ENCODE peak calls at places on chromosome 21, in ten cellular contexts. X is NCI-H1092 treated with DMSO at 0.1 percent for 48 hours; Z is activated T-helper 1 cell treated with anti-CD3 and anti-CD28 coated beads, Interleukin-2, amount 50 U/mL, for 16 hours; G is DMS 273 treated with DMSO at 0.1 percent for 48 hours; S is HEK293T; O is WTC11; D is CD4-positive, CD25-positive, alpha-beta regulatory T cell; W is ureter; R is T-helper 2 cell; J is H4. E is an unnamed sample.

GRCh38 chr21:39452965-39453332 is 1.2 kb downstream of the SH3BGR start:
- DNase-seq in Z (no peak), R (no peak), O (no peak), J (no peak), W (no peak), G (no peak), S (no peak), X (no peak), D (no peak), E (no peak)

GRCh38 chr21:44299458-44300261 is at the start of gene PFKL:
- DNase-seq in W (peak), R (peak), O (peak), J (peak), X (peak), S (peak), Z (peak), G (no peak), D (peak), E (no peak)

GRCh38 chr21:42403611-42404231 is at the start of gene UBASH3A:
- DNase-seq in Z (no peak), S (no peak), G (no peak), O (no peak), X (no peak), W (no peak), R (no peak), D (peak), J (no peak), E (no peak)

GRCh38 chr21:8989883-8990325 is 1531.5 kb upstream of the TPTE start:
- DNase-seq in J (no peak), W (no peak), Z (no peak), G (no peak), X (no peak), R (no peak), D (no peak), S (peak), O (no peak), E (no peak)

GRCh38 chr21:44083631-44084291 is 23.4 kb upstream of the PWP2 start:
- DNase-seq in W (peak), Z (peak), X (no peak), D (peak), R (no peak), O (no peak), G (no peak), J (no peak), S (no peak), E (no peak)

GRCh38 chr21:25421327-25422028 is 185.8 kb downstream of the MRPL39 start:
- DNase-seq in W (no peak), S (peak), G (no peak), O (peak), D (peak), Z (no peak), J (peak), X (peak), R (no peak), E (no peak)

GRCh38 chr21:36113647-36114428 is 21.0 kb upstream of the CBR3 start:
- DNase-seq in D (peak), S (no peak), W (peak), Z (peak), X (peak), R (peak), J (no peak), G (no peak), O (no peak), E (no peak)

GRCh38 chr21:35738342-35738961 is 321.9 kb downstream of the SETD4 start:
- DNase-seq in O (no peak), D (no peak), S (no peak), R (no peak), Z (no peak), J (no peak), X (peak), G (no peak), W (peak), E (no peak)

GRCh38 chr21:31874817-31875216 is 2.0 kb downstream of the HUNK start:
- DNase-seq in X (no peak), R (no peak), G (no peak), O (peak), W (no peak), Z (no peak), J (no peak), D (no peak), S (no peak), E (no peak)

GRCh38 chr21:42734323-42734971 is 81.0 kb downstream of the PDE9A start:
- DNase-seq in S (no peak), X (no peak), D (no peak), G (no peak), O (no peak), W (no peak), Z (no peak), R (no peak), J (no peak), E (no peak)

GRCh38 chr21:25903599-25903998 is 168.8 kb downstream of the GABPA start:
- DNase-seq in S (no peak), O (no peak), G (no peak), X (no peak), W (no peak), J (no peak), D (no peak), R (no peak), Z (no peak), E (no peak)

GRCh38 chr21:42237577-42237976 is 18.6 kb downstream of the ABCG1 start:
- DNase-seq in Z (no peak), S (no peak), O (no peak), X (no peak), W (no peak), R (no peak), J (no peak), G (no peak), D (no peak), E (no peak)

GRCh38 chr21:41183575-41183974 is 15.6 kb downstream of the BACE2 start:
- DNase-seq in W (no peak), Z (no peak), D (no peak), G (no peak), X (no peak), S (no peak), J (no peak), O (no peak), R (no peak), E (no peak)

GRCh38 chr21:45040114-45040715 is 34.2 kb upstream of the ADARB1 start:
- DNase-seq in D (no peak), R (no peak), J (no peak), Z (no peak), O (no peak), X (no peak), W (no peak), G (no peak), S (no peak), E (no peak)

GRCh38 chr21:42670058-42670830 is 16.8 kb downstream of the PDE9A start:
- DNase-seq in O (no peak), R (no peak), J (no peak), Z (no peak), W (no peak), G (no peak), S (no peak), X (no peak), D (no peak), E (no peak)

GRCh38 chr21:46093668-46094400 is 4.1 kb upstream of the COL6A2 start:
- DNase-seq in W (no peak), Z (no peak), R (no peak), G (no peak), O (peak), D (no peak), S (no peak), J (no peak), X (no peak), E (peak)

GRCh38 chr21:27201197-27201596 is 234.3 kb upstream of the ADAMTS5 start:
- DNase-seq in S (no peak), W (no peak), X (no peak), O (no peak), J (no peak), D (no peak), R (no peak), G (no peak), Z (no peak), E (no peak)

GRCh38 chr21:41634858-41635257 is 126.9 kb upstream of the TMPRSS2 start:
- DNase-seq in R (no peak), S (no peak), X (no peak), J (no peak), Z (no peak), G (no peak), D (no peak), O (no peak), W (no peak), E (no peak)

GRCh38 chr21:25838809-25839208 is 104.0 kb downstream of the GABPA start:
- DNase-seq in O (no peak), G (no peak), D (no peak), J (peak), X (no peak), S (no peak), R (no peak), W (no peak), Z (no peak), E (no peak)

GRCh38 chr21:25862596-25862995 is 127.8 kb downstream of the GABPA start:
- DNase-seq in O (peak), Z (no peak), R (no peak), W (no peak), G (no peak), S (peak), J (peak), D (no peak), X (peak), E (no peak)

GRCh38 chr21:25107708-25108107 is 499.6 kb downstream of the MRPL39 start:
- DNase-seq in G (no peak), J (peak), Z (no peak), X (no peak), R (no peak), O (no peak), W (no peak), S (no peak), D (no peak), E (no peak)

GRCh38 chr21:38244885-38245869 is 11.6 kb upstream of the KCNJ15 start:
- DNase-seq in G (no peak), R (no peak), X (no peak), Z (peak), W (no peak), D (peak), S (no peak), J (peak), O (no peak), E (no peak)

GRCh38 chr21:39518055-39518844 is 66.5 kb downstream of the SH3BGR start:
- DNase-seq in S (peak), Z (no peak), D (peak), R (no peak), X (peak), J (peak), W (no peak), G (peak), O (peak), E (no peak)

GRCh38 chr21:44437371-44437695 is 18.0 kb upstream of the LRRC3 start:
- DNase-seq in W (no peak), S (no peak), J (no peak), G (no peak), D (no peak), R (no peak), Z (no peak), O (no peak), X (no peak), E (no peak)

GRCh38 chr21:26070822-26071425 is 99.6 kb downstream of the APP start:
- DNase-seq in D (no peak), G (no peak), O (no peak), Z (no peak), W (no peak), J (no peak), X (no peak), R (no peak), S (no peak), E (no peak)

GRCh38 chr21:32565856-32566465 is 19.4 kb downstream of the TCP10L start:
- DNase-seq in X (no peak), O (no peak), W (no peak), J (no peak), G (no peak), D (no peak), S (no peak), R (no peak), Z (no peak), E (no peak)

GRCh38 chr21:19684328-19684727 is 1280.7 kb upstream of the TMPRSS15 start:
- DNase-seq in O (no peak), R (no peak), D (no peak), G (no peak), J (no peak), W (no peak), S (no peak), Z (no peak), X (no peak), E (no peak)

GRCh38 chr21:39675595-39675994 is 62.9 kb downstream of the B3GALT5 start:
- DNase-seq in O (peak), G (no peak), Z (no peak), S (no peak), R (no peak), X (peak), J (no peak), D (no peak), W (peak), E (no peak)

GRCh38 chr21:41171210-41171609 is 3.2 kb downstream of the BACE2 start:
- DNase-seq in J (peak), R (no peak), S (no peak), W (no peak), D (no peak), Z (no peak), X (no peak), G (no peak), O (no peak), E (no peak)

GRCh38 chr21:42565206-42565810 is 51.7 kb downstream of the SLC37A1 start:
- DNase-seq in R (no peak), Z (no peak), W (peak), O (no peak), S (no peak), X (no peak), G (no peak), J (no peak), D (no peak), E (no peak)

GRCh38 chr21:41585199-41585994 is 77.4 kb upstream of the TMPRSS2 start:
- DNase-seq in J (no peak), S (no peak), R (no peak), D (no peak), O (no peak), G (no peak), Z (no peak), X (no peak), W (no peak), E (peak)